ENCODE peak calls at places on chromosomes 4 and X, in ten cellular contexts. V is breast epithelium; W is nephron progenitor cell; P is kidney epithelial cell; G is astrocyte; S is astrocyte of the spinal cord; E is H9; R is IMR-90; Z is fibroblast of pulmonary artery; O is CD8-positive, alpha-beta T cell. T is an unnamed sample.

GRCh38 chr4:25234390-25235367 is 846 bp downstream of the PI4K2B start:
- DNase-seq in S (peak), G (peak), Z (peak), W (peak), P (no peak), E (peak), R (peak), V (no peak), O (peak), T (peak)

GRCh38 chr4:180840142-180840541 is 1403.1 kb upstream of the TENM3 start:
- DNase-seq in S (no peak), V (no peak), O (no peak), P (no peak), G (no peak), E (peak), Z (no peak), R (no peak), W (no peak), T (no peak)

GRCh38 chr4:87093443-87094123 is 126.8 kb downstream of the KLHL8 start:
- DNase-seq in O (peak), S (peak), P (no peak), V (no peak), R (peak), Z (peak), G (peak), W (no peak), E (peak), T (peak)

GRCh38 chrX:39477438-39478120 is 620.2 kb downstream of the BCOR start:
- DNase-seq in O (peak), R (no peak), S (peak), Z (peak), P (peak), E (peak), V (no peak), G (peak), W (peak), T (peak)

GRCh38 chrX:129600981-129601424 is 53.8 kb downstream of the APLN start:
- DNase-seq in O (no peak), Z (peak), E (no peak), G (no peak), V (no peak), P (no peak), W (peak), S (peak), R (peak), T (peak)

GRCh38 chr4:112144546-112145325 is 518 bp upstream of the FAM241A start:
- DNase-seq in R (no peak), V (no peak), O (peak), Z (no peak), E (no peak), W (no peak), G (no peak), P (no peak), S (no peak), T (no peak)

GRCh38 chr4:176467011-176467410 is 147.2 kb downstream of the SPCS3 start:
- DNase-seq in Z (no peak), W (no peak), R (peak), E (no peak), G (peak), O (no peak), V (no peak), S (peak), P (no peak), T (no peak)

GRCh38 chrX:136867518-136867917 is 13.0 kb downstream of the RBMX start:
- DNase-seq in Z (peak), P (no peak), R (peak), E (no peak), O (no peak), G (no peak), W (no peak), S (no peak), V (no peak), T (no peak)

GRCh38 chr4:87174672-87175071 is 45.7 kb downstream of the KLHL8 start:
- DNase-seq in E (no peak), S (no peak), W (no peak), Z (no peak), P (no peak), R (no peak), V (no peak), O (no peak), G (no peak), T (no peak)

GRCh38 chr4:71669291-71669690 is 114.6 kb downstream of the GC start:
- DNase-seq in S (no peak), Z (no peak), W (no peak), R (no peak), O (no peak), E (no peak), V (no peak), G (no peak), P (no peak), T (no peak)

GRCh38 chr4:89482248-89482647 is 174.6 kb upstream of the GPRIN3 start:
- DNase-seq in S (peak), Z (peak), P (no peak), V (no peak), O (no peak), W (no peak), R (peak), G (peak), E (peak), T (peak)

GRCh38 chrX:45506149-45506768 is 305.6 kb upstream of the DIPK2B start:
- DNase-seq in G (no peak), V (no peak), P (no peak), W (no peak), S (no peak), Z (no peak), E (no peak), O (no peak), R (no peak), T (no peak)

GRCh38 chr4:26916195-26916594 is 55.6 kb downstream of the STIM2 start:
- DNase-seq in V (no peak), Z (peak), O (peak), P (no peak), E (no peak), R (peak), W (no peak), S (no peak), G (no peak), T (no peak)

GRCh38 chr4:66202870-66203269 is 532.6 kb upstream of the EPHA5 start:
- DNase-seq in P (no peak), G (no peak), Z (no peak), E (no peak), O (no peak), R (no peak), V (no peak), W (no peak), S (no peak), T (no peak)

GRCh38 chrX:101287402-101287801 is 3.7 kb downstream of the TAF7L start:
- DNase-seq in W (no peak), P (peak), E (no peak), G (peak), O (no peak), S (peak), R (peak), Z (peak), V (no peak), T (peak)

GRCh38 chr4:165909947-165910346 is 36.9 kb downstream of the TLL1 start:
- DNase-seq in W (no peak), O (no peak), P (no peak), E (no peak), S (peak), R (no peak), Z (peak), G (no peak), V (no peak), T (no peak)

GRCh38 chrX:6599230-6599629 is 64.3 kb upstream of the VCX3A start:
- DNase-seq in G (no peak), V (no peak), R (no peak), P (no peak), Z (no peak), W (no peak), E (no peak), O (no peak), S (no peak), T (no peak)

GRCh38 chr4:187108846-187109245 is 385.2 kb upstream of the FAT1 start:
- DNase-seq in P (no peak), E (no peak), R (no peak), Z (no peak), W (no peak), G (no peak), O (no peak), V (no peak), S (peak), T (no peak)

GRCh38 chr4:156941940-156942548 is 29.6 kb downstream of the PDGFC start:
- DNase-seq in O (no peak), V (peak), S (peak), Z (peak), E (peak), G (peak), W (peak), P (peak), R (peak), T (no peak)

GRCh38 chrX:153687121-153688039 is at the start of gene SLC6A8:
- DNase-seq in S (peak), E (peak), V (peak), Z (peak), W (peak), O (no peak), G (peak), P (no peak), R (peak), T (peak)

GRCh38 chrX:91311969-91312368 is 122.7 kb upstream of the PABPC5 start:
- DNase-seq in V (no peak), R (no peak), W (no peak), P (no peak), E (no peak), S (no peak), Z (no peak), O (no peak), G (no peak), T (no peak)

GRCh38 chr4:180909279-180909678 is 1333.9 kb upstream of the TENM3 start:
- DNase-seq in V (no peak), R (peak), P (no peak), Z (no peak), E (peak), O (no peak), W (peak), G (no peak), S (no peak), T (no peak)

GRCh38 chr4:75432683-75433082 is 81.5 kb downstream of the RCHY1 start:
- DNase-seq in Z (peak), S (no peak), O (no peak), W (no peak), P (no peak), G (no peak), E (peak), V (no peak), R (peak), T (no peak)

GRCh38 chrX:10536744-10537143 is 83.6 kb downstream of the MID1 start:
- DNase-seq in O (no peak), S (no peak), G (no peak), P (no peak), Z (no peak), E (no peak), R (no peak), W (no peak), V (no peak), T (no peak)

GRCh38 chr4:144709159-144709558 is 63.2 kb downstream of the HHIP start:
- DNase-seq in G (peak), P (peak), W (no peak), R (peak), E (no peak), S (peak), Z (peak), O (no peak), V (no peak), T (no peak)

GRCh38 chr4:63232058-63232457 is 1177.2 kb downstream of the TECRL start:
- DNase-seq in Z (no peak), S (no peak), O (no peak), R (no peak), P (no peak), V (no peak), W (no peak), G (no peak), E (no peak), T (no peak)

GRCh38 chr4:114116861-114117260 is 137.4 kb upstream of the ARSJ start:
- DNase-seq in P (no peak), G (no peak), E (no peak), W (no peak), Z (no peak), R (no peak), O (no peak), S (no peak), V (no peak), T (no peak)

GRCh38 chrX:119646515-119646914 is 40.3 kb upstream of the NKRF start:
- DNase-seq in V (no peak), Z (no peak), S (no peak), W (no peak), G (no peak), E (no peak), O (no peak), R (no peak), P (no peak), T (no peak)

DNA sequence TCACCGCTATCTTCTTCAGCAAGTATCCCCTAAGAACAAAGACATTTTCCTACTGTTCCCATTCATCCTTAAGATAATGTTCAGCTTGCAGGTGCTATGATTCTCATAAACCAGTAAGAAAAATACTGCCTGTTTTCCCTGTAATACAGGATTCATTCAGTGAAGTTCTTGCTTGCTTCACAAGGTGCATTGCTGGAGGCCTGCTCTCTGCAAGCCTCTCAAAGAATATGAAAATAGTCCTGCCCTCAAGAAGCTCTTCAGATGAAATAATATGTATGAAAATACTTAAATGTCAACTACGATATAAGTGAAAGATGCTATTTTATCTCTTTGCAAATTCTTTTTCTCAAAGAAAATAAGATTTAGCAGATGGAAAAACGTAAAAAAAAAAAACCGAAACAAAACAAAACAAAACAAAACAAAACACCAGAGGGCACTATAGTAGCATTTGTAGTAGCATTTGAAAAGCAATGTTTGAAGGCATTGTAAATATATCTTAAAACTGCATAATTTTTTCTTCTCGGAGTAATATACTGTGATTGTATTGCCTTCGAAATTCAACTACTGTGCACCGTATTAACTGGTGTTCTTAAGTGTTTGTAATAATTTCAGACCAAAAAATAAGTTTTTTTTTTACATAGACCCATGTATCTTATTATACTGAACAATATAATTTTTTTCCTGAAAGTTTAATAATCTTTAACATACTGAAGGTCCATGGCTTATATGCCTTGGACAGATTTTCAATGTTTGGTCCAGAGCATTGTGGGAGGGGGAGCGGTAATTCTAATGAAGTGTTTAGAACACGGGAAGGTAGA is 26.0 kb downstream of the ADH4 start:
- DNase-seq in O (no peak), V (no peak), P (no peak), G (no peak), R (peak), Z (peak), S (peak), W (no peak), E (no peak), T (peak)
- TF ChIP-seq CTCF in O (peak), V (no peak), P (no peak), G (peak), R (peak), Z (peak), S (peak), W (no peak), E (peak), T (peak)

GRCh38 chr4:98969813-98970212 is 25.7 kb upstream of the METAP1 start:
- DNase-seq in Z (no peak), V (no peak), R (no peak), E (no peak), W (no peak), S (no peak), G (no peak), O (no peak), P (no peak), T (no peak)
- TF ChIP-seq CTCF in Z (no peak), V (no peak), R (no peak), E (no peak), W (no peak), S (no peak), G (no peak), O (no peak), P (no peak), T (no peak)

GRCh38 chr4:173991814-173992213 is 291.7 kb downstream of the FBXO8 start:
- DNase-seq in W (no peak), S (no peak), V (no peak), E (no peak), G (no peak), R (no peak), Z (no peak), O (no peak), P (no peak), T (no peak)

GRCh38 chr4:173990879-173991231 is 292.6 kb downstream of the FBXO8 start:
- DNase-seq in Z (peak), R (no peak), V (no peak), S (no peak), P (no peak), E (no peak), O (no peak), W (peak), G (no peak), T (no peak)

GRCh38 chr4:173991321-173991720 is 292.1 kb downstream of the FBXO8 start:
- DNase-seq in G (no peak), Z (no peak), P (no peak), O (no peak), S (no peak), W (no peak), R (no peak), E (no peak), V (no peak), T (no peak)

DNA sequence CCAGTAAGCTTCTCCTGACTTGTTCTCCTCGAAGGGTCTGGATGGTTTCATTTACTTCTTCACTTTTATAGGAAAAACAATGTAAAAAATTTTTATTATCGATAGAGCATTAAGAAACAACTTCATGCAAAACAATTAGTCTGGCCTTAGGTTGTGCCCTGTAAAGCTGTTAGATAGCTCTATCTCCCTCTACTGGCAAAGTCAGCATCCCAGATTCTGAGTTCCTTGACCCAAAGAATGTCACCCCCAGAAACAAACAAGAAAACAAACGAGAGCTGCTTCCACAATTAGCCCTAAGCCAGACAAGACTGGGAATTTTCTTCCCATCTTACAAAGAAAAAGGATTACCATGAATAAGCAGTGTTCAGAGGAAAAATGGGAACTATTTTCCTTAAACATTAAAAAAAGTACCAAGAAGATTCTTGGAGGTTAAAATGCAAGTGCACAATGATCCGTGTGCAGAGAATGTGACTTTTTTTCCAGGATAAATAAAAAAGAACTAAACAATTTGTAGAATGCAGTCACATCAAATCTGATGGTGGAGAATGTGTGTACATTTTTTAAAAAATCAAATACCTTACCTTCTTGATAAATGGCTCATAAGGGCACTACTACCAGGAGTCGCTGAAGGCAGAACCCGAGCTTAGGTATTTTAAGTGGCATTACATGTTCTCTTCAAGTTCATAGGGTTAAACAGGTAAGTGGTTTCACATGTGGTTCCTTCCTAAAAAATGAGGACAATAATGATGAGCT is 293.2 kb downstream of the FBXO8 start:
- DNase-seq in O (no peak), P (no peak), Z (peak), W (peak), G (peak), S (peak), E (no peak), R (peak), V (no peak), T (no peak)
- TF ChIP-seq CTCF in O (no peak), P (peak), Z (peak), W (peak), G (peak), S (peak), E (peak), R (peak), V (no peak), T (no peak)

GRCh38 chrX:27995611-27996010 is 14.4 kb upstream of the DCAF8L1 start:
- DNase-seq in V (no peak), Z (no peak), R (no peak), S (no peak), G (no peak), E (no peak), W (no peak), O (no peak), P (no peak), T (no peak)

GRCh38 chrX:27998666-27999065 is 17.4 kb upstream of the DCAF8L1 start:
- DNase-seq in P (no peak), O (no peak), W (no peak), S (no peak), R (no peak), Z (no peak), G (peak), E (no peak), V (no peak), T (no peak)

GRCh38 chrX:27997641-27998040 is 16.4 kb upstream of the DCAF8L1 start:
- DNase-seq in S (no peak), Z (no peak), W (no peak), P (no peak), V (no peak), E (no peak), R (no peak), O (no peak), G (no peak), T (no peak)

GRCh38 chrX:27996132-27996531 is 14.9 kb upstream of the DCAF8L1 start:
- DNase-seq in R (no peak), G (no peak), W (no peak), S (no peak), O (no peak), V (no peak), Z (no peak), E (no peak), P (no peak), T (no peak)
- TF ChIP-seq CTCF in R (no peak), G (no peak), W (no peak), S (no peak), O (no peak), V (no peak), Z (no peak), E (no peak), P (no peak), T (no peak)

GRCh38 chrX:38304010-38304409 is 23.3 kb downstream of the RPGR start:
- DNase-seq in R (peak), W (no peak), S (peak), P (no peak), Z (peak), O (no peak), G (no peak), E (no peak), V (no peak), T (no peak)
- TF ChIP-seq CTCF in R (peak), W (peak), S (peak), P (peak), Z (peak), O (no peak), G (peak), E (peak), V (no peak), T (no peak)

GRCh38 chr4:154720618-154721267 is 23.1 kb upstream of the LRAT start:
- DNase-seq in V (no peak), S (no peak), P (no peak), G (no peak), O (no peak), W (no peak), Z (no peak), R (no peak), E (peak), T (no peak)
- TF ChIP-seq CTCF in V (no peak), S (no peak), P (no peak), G (no peak), O (no peak), W (no peak), Z (no peak), R (no peak), E (peak), T (no peak)

DNA sequence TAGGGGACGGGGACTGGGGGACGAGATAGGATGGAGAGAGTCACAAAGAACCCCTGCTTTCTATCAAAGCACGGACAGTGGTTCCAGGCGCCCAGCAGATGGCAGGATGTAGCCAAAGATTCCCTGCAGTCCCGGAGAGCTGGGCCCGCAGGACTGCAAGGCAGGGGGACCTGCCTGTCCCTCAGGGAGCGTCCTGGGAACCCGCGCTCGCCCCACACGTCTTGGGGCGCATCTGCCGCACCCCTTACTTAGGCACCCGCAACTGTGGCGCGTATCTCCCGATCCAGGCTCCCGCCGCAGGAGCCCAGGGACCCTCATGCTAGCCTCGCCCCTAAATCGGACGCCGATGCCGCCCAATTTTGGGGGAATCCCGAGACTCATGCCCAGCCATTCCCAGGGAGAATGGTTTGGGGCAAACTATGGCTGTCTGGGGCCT is 742 bp upstream of the STK32B start:
- DNase-seq in O (no peak), W (peak), G (peak), Z (peak), R (peak), P (no peak), E (peak), V (peak), S (peak), T (peak)
- TF ChIP-seq CTCF in O (no peak), W (peak), G (peak), Z (peak), R (peak), P (peak), E (peak), V (peak), S (peak), T (peak)